ENCODE peak calls at places on chromosomes 7 and 10, in seven cellular contexts. W is ascending aorta, T is right lobe of liver, O is AG04450, V is Caco-2, N is heart left ventricle, Y is BE2C. L is an unnamed sample.

GRCh38 chr7:1488016-1488415 is 16.2 kb downstream of the INTS1 start:
- DNase-seq in W (no peak), O (no peak), N (no peak), T (no peak), Y (no peak), V (no peak), L (no peak)

GRCh38 chr10:72573079-72573478 is 52.8 kb downstream of the MICU1 start:
- DNase-seq in Y (no peak), V (no peak), N (no peak), O (no peak), W (no peak), T (no peak), L (no peak)

GRCh38 chr7:132532237-132532734 is 44.0 kb downstream of the PLXNA4 start:
- DNase-seq in V (no peak), Y (no peak), T (no peak), N (no peak), W (no peak), O (no peak), L (no peak)

GRCh38 chr7:17626215-17626614 is 314.1 kb downstream of the SNX13 start:
- DNase-seq in T (no peak), N (no peak), Y (peak; percentile 67), W (no peak), V (no peak), O (no peak), L (no peak)

GRCh38 chr7:2799253-2799652 is 44.9 kb downstream of the GNA12 start:
- DNase-seq in O (no peak), Y (no peak), T (peak; percentile 21), N (no peak), V (no peak), W (no peak), L (no peak)

GRCh38 chr7:146185844-146186243 is 69.2 kb downstream of the CNTNAP2 start:
- DNase-seq in T (no peak), W (no peak), N (no peak), V (no peak), O (no peak), Y (no peak), L (no peak)

GRCh38 chr7:116779921-116780320 is 82.5 kb upstream of the CAPZA2 start:
- DNase-seq in N (no peak), W (no peak), Y (no peak), O (no peak), V (no peak), T (no peak), L (no peak)

GRCh38 chr10:74018241-74018640 is 20.3 kb downstream of the VCL start:
- DNase-seq in Y (no peak), T (peak; percentile 84), V (no peak), O (no peak), N (no peak), W (no peak), L (no peak)

GRCh38 chr7:118352854-118353453 is 128.4 kb downstream of the ANKRD7 start:
- DNase-seq in O (no peak), Y (no peak), T (no peak), W (no peak), V (no peak), N (no peak), L (no peak)

GRCh38 chr7:102728-103127 is 89.6 kb upstream of the FAM20C start:
- DNase-seq in N (no peak), W (no peak), V (no peak), O (no peak), T (no peak), Y (no peak), L (no peak)

GRCh38 chr10:132519382-132520146 is 18.0 kb upstream of the INPP5A start:
- DNase-seq in O (no peak), T (peak; percentile 48), Y (no peak), V (peak; percentile 39), W (no peak), N (peak; percentile 66), L (no peak)

GRCh38 chr10:79314761-79315601 is 32.3 kb upstream of the PPIF start:
- DNase-seq in W (no peak), Y (no peak), O (no peak), V (no peak), T (no peak), N (peak; percentile 29), L (no peak)

GRCh38 chr7:37248396-37248836 is 200.2 kb downstream of the ELMO1 start:
- DNase-seq in O (no peak), Y (no peak), N (no peak), V (no peak), T (no peak), W (no peak), L (no peak)

GRCh38 chr7:37289347-37289746 is 159.3 kb downstream of the ELMO1 start:
- DNase-seq in Y (peak; percentile 33), O (no peak), W (no peak), T (no peak), N (no peak), V (no peak), L (no peak)

GRCh38 chr7:157125376-157126223 is 13.1 kb upstream of the UBE3C start:
- DNase-seq in W (no peak), N (no peak), O (no peak), V (no peak), Y (peak; percentile 48), T (no peak), L (no peak)

GRCh38 chr10:125213541-125214282 is 53.3 kb upstream of the CTBP2 start:
- DNase-seq in Y (no peak), V (no peak), T (no peak), N (no peak), W (no peak), O (no peak), L (no peak)

GRCh38 chr10:92903633-92904032 is 55.3 kb downstream of the EXOC6 start:
- DNase-seq in N (no peak), O (no peak), W (no peak), Y (no peak), V (no peak), T (no peak), L (no peak)
- TF ChIP-seq CTCF in N (no peak), O (no peak), W (no peak), Y (no peak), V (no peak), T (no peak), L (no peak)

GRCh38 chr7:106281127-106281526 is 3.7 kb downstream of the NAMPT start:
- DNase-seq in V (no peak), N (no peak), O (no peak), T (no peak), W (no peak), Y (no peak), L (no peak)

GRCh38 chr7:106282374-106282773 is 2.4 kb downstream of the NAMPT start:
- DNase-seq in O (no peak), Y (no peak), T (no peak), N (no peak), V (no peak), W (no peak), L (no peak)

GRCh38 chr7:106283501-106283830 is 1.3 kb downstream of the NAMPT start:
- DNase-seq in O (no peak), T (no peak), N (no peak), V (no peak), W (no peak), Y (no peak), L (no peak)

GRCh38 chr7:106282852-106283251 is 1.9 kb downstream of the NAMPT start:
- DNase-seq in N (no peak), Y (no peak), T (no peak), V (no peak), O (no peak), W (no peak), L (no peak)

GRCh38 chr7:106281919-106282318 is 2.9 kb downstream of the NAMPT start:
- DNase-seq in V (no peak), O (no peak), W (no peak), T (no peak), Y (no peak), N (no peak), L (no peak)
- H3K4me3 ChIP-seq in V (no peak overlapping the region), O (no peak overlapping the region), W (peak overlapping the region; percentile 97), T (peak overlapping the region; percentile 65), Y (no peak overlapping the region), N (peak overlapping the region; percentile 1), L (no peak overlapping the region)

DNA sequence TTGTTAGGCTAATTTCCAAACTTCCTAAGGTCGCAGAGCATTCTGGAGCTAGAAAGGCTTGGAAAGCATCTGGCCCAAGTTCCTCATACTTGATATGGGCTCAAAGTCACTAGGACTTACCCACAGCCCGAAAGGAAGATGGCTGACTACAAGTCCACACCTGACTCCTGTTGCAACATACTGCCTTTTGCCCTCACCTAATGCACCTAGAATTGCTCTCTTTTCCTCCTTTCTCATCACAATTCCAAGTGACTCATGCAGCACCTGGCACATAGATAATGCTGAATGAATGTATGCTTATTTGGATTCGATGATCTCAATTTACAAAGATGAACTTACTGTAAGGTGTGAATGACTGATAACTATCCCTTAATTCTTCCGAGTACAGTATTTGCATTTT is 131.5 kb downstream of the SORBS1 start:
- DNase-seq in Y (no peak), W (no peak), N (no peak), O (no peak), T (no peak), V (no peak), L (no peak)
- TF ChIP-seq CTCF in Y (no peak), W (no peak), N (no peak), O (no peak), T (no peak), V (no peak), L (no peak)

DNA sequence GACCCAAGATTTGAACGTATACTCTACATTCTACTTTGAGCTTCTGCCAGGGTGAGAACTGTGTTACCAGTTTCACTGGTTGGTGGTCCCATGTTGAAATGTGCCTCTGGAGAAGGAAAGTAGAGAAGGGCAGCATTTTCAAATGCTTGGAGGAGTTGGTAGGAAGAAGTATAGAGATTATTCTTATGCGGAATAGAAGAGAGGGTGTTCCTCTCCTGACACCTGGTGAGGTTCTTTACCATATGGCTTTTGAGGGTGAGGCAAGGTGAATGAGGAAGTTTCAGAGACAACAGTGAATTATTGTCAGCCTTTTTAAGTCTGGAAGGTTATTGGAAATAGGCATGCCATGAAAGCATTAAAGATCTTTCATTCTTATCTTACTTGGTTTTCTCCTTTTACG is 34.3 kb downstream of the R3HCC1L start:
- DNase-seq in O (no peak), Y (no peak), V (no peak), W (no peak), N (no peak), T (no peak), L (no peak)
- H3K4me3 ChIP-seq in O (no peak overlapping the region), Y (no peak overlapping the region), V (no peak overlapping the region), W (no peak overlapping the region), N (no peak overlapping the region), T (no peak overlapping the region), L (no peak overlapping the region)

DNA sequence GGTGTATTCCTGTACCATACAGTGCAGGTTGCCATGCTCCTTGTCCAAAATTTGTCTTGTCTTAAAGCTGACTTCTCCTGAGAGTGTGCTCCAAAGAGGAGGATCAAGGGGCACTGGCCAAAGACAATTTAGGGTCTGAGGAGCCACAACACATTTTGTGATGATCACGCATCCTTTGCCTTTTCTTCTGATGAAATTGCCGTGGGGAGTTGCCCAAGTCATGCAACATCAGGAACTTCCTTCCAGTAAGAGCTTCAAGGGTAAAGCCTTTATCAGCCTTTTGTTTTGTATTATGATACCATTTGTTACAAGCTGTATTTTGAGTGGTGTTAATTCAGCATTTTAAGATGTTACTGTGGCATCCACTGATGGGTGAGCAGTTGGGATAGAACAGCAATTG is 131.2 kb upstream of the MKI67 start:
- DNase-seq in T (no peak), Y (no peak), N (no peak), W (no peak), V (no peak), O (no peak), L (no peak)
- TF ChIP-seq CTCF in T (no peak), Y (no peak), N (no peak), W (no peak), V (no peak), O (no peak), L (no peak)

GRCh38 chr7:95569720-95570119 is 26.6 kb downstream of the PDK4 start:
- DNase-seq in O (no peak), Y (no peak), N (no peak), T (no peak), W (no peak), V (no peak), L (no peak)
- H3K4me3 ChIP-seq in O (no peak overlapping the region), Y (no peak overlapping the region), N (no peak overlapping the region), T (no peak overlapping the region), W (no peak overlapping the region), V (no peak overlapping the region), L (no peak overlapping the region)